ENCODE peak calls at places on chromosomes 13 and 19, in four cellular contexts. R is CD8-positive, alpha-beta memory T cell; M is uterus; E is aorta. U is an unnamed sample. For H3K4me1, the result is how much of the 10 kb centered on the place peaks cover.

GRCh38 chr19:7242601-7243258 is 51.5 kb downstream of the INSR start:
- DNase-seq in R (no peak), M (peak), E (no peak), U (no peak)

GRCh38 chr19:35088514-35088913 is 27.1 kb upstream of the FXYD3 start:
- DNase-seq in R (no peak), M (no peak), E (no peak), U (no peak)

GRCh38 chr13:42750858-42751257 is 30.5 kb upstream of the FAM216B start:
- DNase-seq in R (no peak), M (no peak), E (no peak), U (no peak)

GRCh38 chr13:23500858-23501257 is 67.4 kb upstream of the SACS start:
- DNase-seq in R (no peak), M (no peak), E (no peak), U (no peak)

GRCh38 chr19:14381689-14382474 is 638 bp downstream of the ADGRE5 start:
- DNase-seq in R (peak), M (peak), E (no peak), U (no peak)

GRCh38 chr13:114097504-114097892 is 34.9 kb downstream of the RASA3 start:
- DNase-seq in R (no peak), M (peak), E (no peak), U (no peak)

GRCh38 chr19:19600793-19601346 is 17.6 kb downstream of the PBX4 start:
- DNase-seq in R (no peak), M (no peak), E (no peak), U (no peak)

GRCh38 chr19:45471116-45471865 is 3.5 kb downstream of the FOSB start:
- DNase-seq in R (peak), M (no peak), E (peak), U (no peak)

GRCh38 chr19:17125052-17125727 is 49.6 kb downstream of the MYO9B start:
- DNase-seq in R (peak), M (no peak), E (no peak), U (no peak)

GRCh38 chr19:5903054-5903501 is 512 bp downstream of the NDUFA11 start:
- DNase-seq in R (no peak), M (no peak), E (no peak), U (no peak)

GRCh38 chr19:15701757-15702589 is 25.9 kb upstream of the OR10H2 start:
- DNase-seq in R (no peak), M (no peak), E (no peak), U (no peak)

GRCh38 chr19:40224342-40225148 is 1.9 kb downstream of the CCNP start:
- DNase-seq in R (no peak), M (no peak), E (no peak), U (no peak)

GRCh38 chr19:10719466-10719961 is 1.6 kb downstream of the DNM2 start:
- DNase-seq in R (no peak), M (no peak), E (no peak), U (no peak)

GRCh38 chr19:29552454-29553280 is 26.9 kb downstream of the VSTM2B start:
- DNase-seq in R (no peak), M (no peak), E (no peak), U (no peak)
- H3K27ac ChIP-seq in R (no peak), M (no peak), E (no peak), U (no peak)

DNA sequence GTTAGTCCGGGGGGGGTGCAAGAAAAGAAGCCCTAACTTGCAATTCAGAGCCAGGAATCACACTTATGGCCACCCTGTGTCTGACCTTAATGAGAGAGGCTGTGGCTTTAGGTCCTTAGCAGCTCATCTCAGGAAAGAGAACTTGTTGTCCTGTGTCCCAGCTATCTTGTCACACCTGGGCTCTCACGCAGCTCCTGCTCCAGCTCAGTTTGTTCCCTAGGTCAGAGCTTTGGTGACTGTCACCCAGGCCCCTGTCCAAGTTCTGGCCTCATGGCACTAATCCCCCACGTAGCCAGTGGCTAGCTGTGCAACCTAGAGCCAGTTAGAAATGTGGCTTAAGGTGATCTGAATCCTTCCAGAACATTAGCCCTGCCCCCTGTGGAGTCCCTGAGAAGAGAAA is 28.6 kb downstream of the POP4 start:
- DNase-seq in R (no peak), M (no peak), E (peak), U (no peak)
- H3K4me1 ChIP-seq in R (under half), M (under half), E (under half), U (under half)

DNA sequence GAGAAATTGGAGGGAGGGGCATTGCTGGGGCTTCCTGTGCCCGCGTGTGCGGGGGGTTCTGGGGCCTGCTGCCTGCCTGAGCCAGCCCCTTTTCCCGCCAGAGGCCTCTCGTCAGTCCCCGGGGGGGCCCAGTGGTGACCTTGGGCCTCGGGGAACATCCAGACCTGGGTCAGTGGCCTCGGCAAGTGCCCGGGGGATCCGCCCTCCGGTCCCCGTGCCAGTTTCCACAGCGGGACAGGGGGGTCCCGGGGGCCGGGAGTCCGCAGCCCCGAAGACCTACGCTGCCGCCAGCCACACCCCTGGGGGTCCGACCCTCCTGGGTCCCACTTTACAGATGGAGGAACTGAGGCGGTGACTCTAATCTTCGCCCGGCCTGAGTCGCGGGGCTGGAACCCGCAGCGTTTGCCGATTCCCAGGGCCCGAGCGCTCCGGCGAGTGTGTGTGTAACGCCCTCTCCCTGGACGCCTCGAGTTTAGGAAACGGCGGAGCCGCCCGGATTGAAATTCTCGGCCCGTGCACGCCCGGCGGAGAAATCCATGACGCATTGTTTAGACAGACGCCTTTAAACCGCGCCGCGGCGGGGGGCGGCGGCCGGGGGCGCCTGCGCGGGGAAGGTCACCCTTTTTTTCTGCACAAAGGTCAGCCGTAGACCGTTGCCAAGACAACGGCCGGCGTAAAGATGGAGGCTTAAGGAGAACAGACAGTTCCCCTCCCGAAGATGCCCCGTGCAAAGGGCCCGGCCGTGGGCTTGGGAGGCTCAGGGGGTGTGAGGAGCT is 39.3 kb downstream of the EFNA2 start:
- DNase-seq in R (no peak), M (peak), E (peak), U (no peak)
- H3K4me3 ChIP-seq in R (no peak), M (peak), E (no peak), U (peak)

DNA sequence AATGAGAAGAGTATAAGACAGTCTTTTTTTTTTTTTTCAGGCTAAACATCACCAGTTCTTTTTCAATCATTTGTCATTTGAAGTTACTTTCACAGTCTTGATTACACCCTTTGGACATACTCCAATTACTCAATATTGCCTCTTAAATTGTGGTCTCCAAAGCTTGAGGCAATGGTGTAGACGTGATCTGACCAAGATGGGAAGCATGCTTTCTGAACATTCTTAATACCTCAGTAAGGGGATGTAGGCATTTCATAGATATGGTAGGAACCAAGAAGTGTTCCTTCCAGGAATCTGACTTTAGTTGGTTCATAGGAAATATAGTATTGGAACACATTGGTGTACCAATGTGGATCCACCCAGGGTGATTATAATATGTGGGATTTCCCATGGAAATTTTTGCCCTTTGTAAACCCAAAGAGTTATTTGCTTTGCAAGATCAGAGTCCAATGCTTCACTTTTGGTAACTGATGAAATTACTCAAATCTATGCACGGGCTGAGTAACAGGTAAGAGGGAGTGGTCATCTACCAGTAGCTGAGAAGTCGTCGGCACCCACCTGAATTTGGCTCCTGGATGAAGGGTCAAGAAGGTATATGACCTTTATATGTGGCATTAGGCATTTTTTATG is 62.2 kb downstream of the ERCC5 start:
- DNase-seq in R (no peak), M (no peak), E (no peak), U (no peak)
- H3K27ac ChIP-seq in R (no peak), M (no peak), E (no peak), U (no peak)

U was measured in iPS DF 6.9.